ENCODE peak calls at places on chromosome 18, in five cellular contexts. Y is A549, F is smooth muscle cell of the brain vasculature, K is B cell, Q is GM23338. A is an unnamed sample.

GRCh38 chr18:78936251-78937005 is 43.2 kb upstream of the SALL3 start:
- DNase-seq in Y (no peak), K (no peak), F (no peak), Q (no peak), A (no peak)

GRCh38 chr18:41809652-41810051 is 145.4 kb upstream of the PIK3C3 start:
- DNase-seq in K (no peak), F (no peak), Q (peak), Y (no peak), A (no peak)

GRCh38 chr18:3526421-3527354 is 76.7 kb downstream of the TGIF1 start:
- DNase-seq in Q (peak), Y (no peak), K (peak), F (peak), A (peak)

GRCh38 chr18:47912343-47912742 is 18.1 kb downstream of the SMAD2 start:
- DNase-seq in Y (no peak), Q (no peak), F (no peak), K (no peak), A (no peak)

GRCh38 chr18:3015851-3016250 is 2.9 kb upstream of the LPIN2 start:
- DNase-seq in K (no peak), F (no peak), Y (no peak), Q (no peak), A (no peak)

GRCh38 chr18:64330161-64330560 is 181.3 kb upstream of the LINC00305 start:
- DNase-seq in Q (peak), F (no peak), K (no peak), Y (no peak), A (peak)

GRCh38 chr18:49100226-49100968 is 149.6 kb upstream of the SMAD7 start:
- DNase-seq in K (no peak), F (no peak), Y (no peak), Q (no peak), A (no peak)

GRCh38 chr18:12621737-12622306 is 36.1 kb downstream of the SPIRE1 start:
- DNase-seq in K (no peak), Y (no peak), F (no peak), Q (no peak), A (peak)

GRCh38 chr18:24189664-24190346 is 50.9 kb downstream of the CABYR start:
- DNase-seq in K (no peak), Q (peak), F (no peak), Y (no peak), A (no peak)

GRCh38 chr18:72828601-72829000 is 39.2 kb downstream of the NETO1 start:
- DNase-seq in K (no peak), Y (no peak), F (no peak), Q (no peak), A (no peak)

GRCh38 chr18:906416-907170 is 1.9 kb downstream of the ADCYAP1 start:
- DNase-seq in Y (no peak), F (no peak), Q (peak), K (no peak), A (peak)

GRCh38 chr18:50871846-50872245 is 7.1 kb upstream of the ME2 start:
- DNase-seq in F (no peak), K (no peak), Y (no peak), Q (no peak), A (no peak)

GRCh38 chr18:35162995-35163394 is 77.8 kb upstream of the ZNF397 start:
- DNase-seq in F (no peak), Y (no peak), K (no peak), Q (no peak), A (no peak)

GRCh38 chr18:23356915-23357421 is 96.1 kb upstream of the RIOK3 start:
- DNase-seq in Q (no peak), F (no peak), Y (no peak), K (no peak), A (no peak)

GRCh38 chr18:46071894-46072867 is at the start of gene PSTPIP2:
- DNase-seq in Q (peak), K (peak), F (no peak), Y (no peak), A (peak)

GRCh38 chr18:58998421-58999203 is 133.9 kb downstream of the ZNF532 start:
- DNase-seq in Y (no peak), Q (no peak), F (no peak), K (peak), A (no peak)

GRCh38 chr18:26091047-26091630 is 726 bp upstream of the SS18 start:
- DNase-seq in K (no peak), F (peak), Q (peak), Y (peak), A (peak)

GRCh38 chr18:49647496-49648168 is 85.8 kb downstream of the LIPG start:
- DNase-seq in K (no peak), F (no peak), Y (no peak), Q (no peak), A (peak)

GRCh38 chr18:50665519-50665918 is 105.6 kb downstream of the MAPK4 start:
- DNase-seq in Y (no peak), F (no peak), Q (no peak), K (no peak), A (peak)

GRCh38 chr18:78495550-78495949 is 484.1 kb upstream of the SALL3 start:
- DNase-seq in F (no peak), Q (no peak), K (no peak), Y (no peak), A (no peak)

GRCh38 chr18:12886498-12887126 is 2.6 kb upstream of the PTPN2 start:
- DNase-seq in Q (peak), K (peak), F (no peak), Y (no peak), A (peak)

GRCh38 chr18:24514439-24514838 is 54.0 kb downstream of the HRH4 start:
- DNase-seq in K (peak), Q (peak), Y (peak), F (no peak), A (peak)

GRCh38 chr18:52001106-52001505 is 338.9 kb upstream of the DCC start:
- DNase-seq in Y (no peak), K (no peak), Q (no peak), F (no peak), A (no peak)

GRCh38 chr18:56235061-56235772 is 403.2 kb downstream of the TXNL1 start:
- DNase-seq in Q (no peak), F (no peak), K (peak), Y (no peak), A (no peak)

GRCh38 chr18:14914126-14914525 is 166.2 kb downstream of the ANKRD30B start:
- DNase-seq in Y (no peak), Q (no peak), K (no peak), F (no peak), A (no peak)

GRCh38 chr18:45175505-45175904 is 439.8 kb upstream of the SLC14A2 start:
- DNase-seq in Y (no peak), F (no peak), Q (no peak), K (no peak), A (no peak)

GRCh38 chr18:1487457-1487856 is 582.8 kb downstream of the ADCYAP1 start:
- DNase-seq in K (no peak), Y (no peak), Q (no peak), F (no peak), A (no peak)

GRCh38 chr18:35393716-35394115 is 16.6 kb upstream of the ZNF396 start:
- DNase-seq in F (no peak), K (no peak), Y (no peak), Q (no peak), A (no peak)

GRCh38 chr18:76499596-76500340 is 4.7 kb upstream of the ZNF516 start:
- DNase-seq in Q (no peak), K (peak), F (no peak), Y (no peak), A (no peak)

GRCh38 chr18:22490429-22490846 is 72.7 kb upstream of the CTAGE1 start:
- DNase-seq in Q (peak), F (no peak), K (no peak), Y (no peak), A (no peak)